ENCODE peak calls at places on chromosome 6, in six cellular contexts. P, D, T, I, V and F are unnamed samples.

GRCh38 chr6:16236648-16237199 is 1.7 kb upstream of the GMPR start:
- DNase-seq in P (no peak), D (peak), T (no peak), I (no peak), V (no peak), F (no peak)

GRCh38 chr6:101445527-101445926 is 52.0 kb downstream of the GRIK2 start:
- DNase-seq in P (no peak), D (peak), T (no peak), I (no peak), V (no peak), F (no peak)

GRCh38 chr6:30060634-30060981 is 457 bp upstream of the POLR1H start:
- DNase-seq in P (peak), D (no peak), T (no peak), I (no peak), V (peak), F (no peak)

GRCh38 chr6:156789081-156789943 is 12.1 kb downstream of the ARID1B start:
- DNase-seq in P (no peak), D (no peak), T (no peak), I (no peak), V (no peak), F (no peak)

GRCh38 chr6:74671558-74672025 is 534.3 kb downstream of the COL12A1 start:
- DNase-seq in P (no peak), D (peak), T (no peak), I (no peak), V (no peak), F (no peak)

GRCh38 chr6:92723390-92723931 is 695.9 kb downstream of the EPHA7 start:
- DNase-seq in P (no peak), D (no peak), T (no peak), I (no peak), V (no peak), F (peak)

GRCh38 chr6:31922942-31923341 is 4.6 kb upstream of the C2 start:
- DNase-seq in P (no peak), D (no peak), T (no peak), I (no peak), V (no peak), F (no peak)

GRCh38 chr6:30818426-30818841 is 65.9 kb upstream of the DDR1 start:
- DNase-seq in P (no peak), D (peak), T (no peak), I (no peak), V (no peak), F (no peak)

GRCh38 chr6:140051521-140052455 is 677.3 kb upstream of the CITED2 start:
- DNase-seq in P (no peak), D (peak), T (no peak), I (no peak), V (no peak), F (no peak)

GRCh38 chr6:117508450-117508971 is 26.0 kb downstream of the DCBLD1 start:
- DNase-seq in P (no peak), D (no peak), T (no peak), I (no peak), V (no peak), F (no peak)

GRCh38 chr6:41966961-41967311 is 25.3 kb upstream of the CCND3 start:
- DNase-seq in P (no peak), D (peak), T (no peak), I (no peak), V (peak), F (no peak)

GRCh38 chr6:169961772-169962561 is 210.5 kb downstream of the ERMARD start:
- DNase-seq in P (peak), D (no peak), T (no peak), I (no peak), V (peak), F (peak)

GRCh38 chr6:87968435-87969278 is 79.0 kb upstream of the SPACA1 start:
- DNase-seq in P (peak), D (peak), T (no peak), I (no peak), V (peak), F (no peak)

GRCh38 chr6:89941031-89941775 is 46.9 kb downstream of the GJA10 start:
- DNase-seq in P (peak), D (peak), T (no peak), I (peak), V (no peak), F (no peak)

GRCh38 chr6:14799928-14800327 is 445.9 kb upstream of the JARID2 start:
- DNase-seq in P (peak), D (peak), T (no peak), I (peak), V (peak), F (no peak)

GRCh38 chr6:124812067-124812466 is 150.2 kb upstream of the RNF217 start:
- DNase-seq in P (no peak), D (no peak), T (no peak), I (no peak), V (no peak), F (no peak)

GRCh38 chr6:9409126-9409525 is 973.8 kb upstream of the SLC35B3 start:
- DNase-seq in P (no peak), D (no peak), T (no peak), I (no peak), V (no peak), F (no peak)

GRCh38 chr6:5201271-5201670 is 59.5 kb downstream of the LYRM4 start:
- DNase-seq in P (peak), D (no peak), T (no peak), I (no peak), V (no peak), F (no peak)

GRCh38 chr6:14121936-14122344 is 4.4 kb downstream of the CD83 start:
- DNase-seq in P (no peak), D (no peak), T (no peak), I (peak), V (no peak), F (no peak)

GRCh38 chr6:92864966-92865555 is 554.3 kb downstream of the EPHA7 start:
- DNase-seq in P (no peak), D (no peak), T (no peak), I (no peak), V (no peak), F (no peak)

GRCh38 chr6:137106183-137106582 is 61.4 kb upstream of the IL20RA start:
- DNase-seq in P (no peak), D (no peak), T (no peak), I (no peak), V (no peak), F (no peak)

GRCh38 chr6:14086701-14087100 is 30.9 kb upstream of the CD83 start:
- DNase-seq in P (no peak), D (peak), T (no peak), I (no peak), V (no peak), F (no peak)

GRCh38 chr6:87483929-87484328 is 11.2 kb downstream of the SLC35A1 start:
- DNase-seq in P (no peak), D (peak), T (no peak), I (no peak), V (no peak), F (no peak)

GRCh38 chr6:139153876-139154275 is 19.0 kb downstream of the HECA start:
- DNase-seq in P (no peak), D (peak), T (no peak), I (no peak), V (no peak), F (no peak)

GRCh38 chr6:26598267-26598666 is 1.5 kb downstream of the ABT1 start:
- DNase-seq in P (no peak), D (no peak), T (no peak), I (no peak), V (no peak), F (no peak)

GRCh38 chr6:2534406-2535139 is 216.1 kb downstream of the MYLK4 start:
- DNase-seq in P (no peak), D (peak), T (no peak), I (no peak), V (peak), F (no peak)

GRCh38 chr6:12490904-12491571 is 200.9 kb downstream of the EDN1 start:
- DNase-seq in P (no peak), D (peak), T (no peak), I (no peak), V (no peak), F (no peak)

GRCh38 chr6:31861150-31861549 is 1.5 kb downstream of the NEU1 start:
- DNase-seq in P (no peak), D (no peak), T (no peak), I (no peak), V (no peak), F (no peak)

GRCh38 chr6:56490994-56491393 is 151.7 kb downstream of the DST start:
- DNase-seq in P (no peak), D (peak), T (no peak), I (no peak), V (no peak), F (no peak)

GRCh38 chr6:116528163-116528562 is 16.7 kb downstream of the CALHM5 start:
- DNase-seq in P (no peak), D (no peak), T (no peak), I (no peak), V (no peak), F (no peak)